ENCODE peak calls at places on chromosomes 12 and 14, in nine cellular contexts. U, T, O, Y, M, J, R, S and B are unnamed samples.

GRCh38 chr14:93970967-93971634 is 5.3 kb downstream of the ASB2 start:
- DNase-seq in U (no peak), T (no peak), O (no peak), Y (no peak), M (no peak), J (peak; percentile 52), R (no peak), S (no peak), B (no peak)

GRCh38 chr14:87264386-87264785 is 728.6 kb downstream of the GALC start:
- DNase-seq in U (no peak), T (no peak), O (no peak), Y (no peak), M (no peak), J (no peak), R (no peak), S (no peak), B (no peak)

GRCh38 chr12:85996280-85996679 is 122.2 kb downstream of the NTS start:
- DNase-seq in U (no peak), T (no peak), O (no peak), Y (no peak), M (no peak), J (no peak), R (no peak), S (no peak), B (no peak)

GRCh38 chr14:20652996-20653975 is 11.8 kb upstream of the OR6S1 start:
- DNase-seq in U (no peak), T (peak; percentile 9), O (no peak), Y (peak; percentile 98), M (no peak), J (no peak), R (no peak), S (no peak), B (peak; percentile 36)

GRCh38 chr12:54075974-54076373 is 22.3 kb downstream of the HOXC4 start:
- DNase-seq in U (no peak), T (no peak), O (no peak), Y (peak; percentile 56), M (no peak), J (no peak), R (no peak), S (no peak), B (no peak)

GRCh38 chr12:116979109-116979508 is 68.4 kb downstream of the FBXW8 start:
- DNase-seq in U (no peak), T (no peak), O (no peak), Y (no peak), M (no peak), J (no peak), R (no peak), S (no peak), B (no peak)

GRCh38 chr12:69467400-69467799 is 2.8 kb upstream of the FRS2 start:
- DNase-seq in U (no peak), T (no peak), O (no peak), Y (no peak), M (no peak), J (no peak), R (no peak), S (no peak), B (no peak)

GRCh38 chr12:7433276-7433822 is 10.6 kb downstream of the CD163L1 start:
- DNase-seq in U (no peak), T (no peak), O (no peak), Y (no peak), M (no peak), J (no peak), R (no peak), S (no peak), B (no peak)

GRCh38 chr14:102280376-102280962 is 24.5 kb downstream of the MOK start:
- DNase-seq in U (no peak), T (no peak), O (no peak), Y (no peak), M (peak; percentile 49), J (no peak), R (no peak), S (no peak), B (no peak)

GRCh38 chr12:131852551-131853299 is 24.5 kb downstream of the MMP17 start:
- DNase-seq in U (no peak), T (no peak), O (no peak), Y (no peak), M (no peak), J (no peak), R (no peak), S (no peak), B (no peak)

GRCh38 chr14:76848879-76849278 is 22.7 kb downstream of the LRRC74A start:
- DNase-seq in U (no peak), T (no peak), O (no peak), Y (no peak), M (no peak), J (no peak), R (no peak), S (no peak), B (no peak)

GRCh38 chr12:56007892-56008471 is 10.9 kb downstream of the SUOX start:
- DNase-seq in U (no peak), T (no peak), O (no peak), Y (no peak), M (no peak), J (no peak), R (no peak), S (no peak), B (no peak)

GRCh38 chr12:129193263-129193871 is 340.1 kb downstream of the GLT1D1 start:
- DNase-seq in U (no peak), T (peak; percentile 29), O (no peak), Y (peak; percentile 44), M (no peak), J (no peak), R (no peak), S (no peak), B (no peak)

GRCh38 chr12:50825372-50825838 is 17.3 kb upstream of the TMPRSS12 start:
- DNase-seq in U (no peak), T (no peak), O (no peak), Y (no peak), M (peak; percentile 31), J (no peak), R (no peak), S (no peak), B (no peak)

GRCh38 chr12:94555687-94556086 is 94.7 kb downstream of the TMCC3 start:
- DNase-seq in U (no peak), T (no peak), O (no peak), Y (no peak), M (no peak), J (no peak), R (no peak), S (no peak), B (no peak)

GRCh38 chr12:67766370-67766769 is 117.8 kb downstream of the DYRK2 start:
- DNase-seq in U (no peak), T (no peak), O (no peak), Y (no peak), M (peak; percentile 26), J (no peak), R (no peak), S (no peak), B (no peak)

GRCh38 chr12:61362037-61362436 is 898.2 kb upstream of the USP15 start:
- DNase-seq in U (no peak), T (no peak), O (no peak), Y (no peak), M (no peak), J (no peak), R (no peak), S (no peak), B (no peak)

GRCh38 chr12:76290963-76291859 is 57.0 kb downstream of the BBS10 start:
- DNase-seq in U (no peak), T (no peak), O (no peak), Y (no peak), M (no peak), J (no peak), R (no peak), S (no peak), B (no peak)

GRCh38 chr12:25054783-25055144 is 105.9 kb upstream of the BCAT1 start:
- DNase-seq in U (no peak), T (no peak), O (no peak), Y (no peak), M (no peak), J (peak; percentile 38), R (no peak), S (no peak), B (no peak)

GRCh38 chr12:11664101-11664500 is 14.6 kb downstream of the ETV6 start:
- DNase-seq in U (no peak), T (no peak), O (no peak), Y (no peak), M (no peak), J (no peak), R (no peak), S (no peak), B (no peak)